ENCODE peak calls at places on chromosomes 16 and 17, in five cellular contexts. H, S, M, V and K are unnamed samples.

GRCh38 chr17:31513731-31514427 is 122.4 kb downstream of the RAB11FIP4 start:
- DNase-seq in H (no peak), S (no peak), M (no peak), V (no peak), K (no peak)

GRCh38 chr17:18860161-18860972 is 2.4 kb downstream of the PRPSAP2 start:
- DNase-seq in H (no peak), S (no peak), M (no peak), V (peak; percentile 53), K (no peak)

GRCh38 chr16:75868636-75869389 is 142.5 kb upstream of the CPHXL start:
- DNase-seq in H (no peak), S (no peak), M (no peak), V (no peak), K (no peak)

GRCh38 chr16:10828851-10829331 is 10.3 kb upstream of the TVP23A start:
- DNase-seq in H (peak; percentile 94), S (no peak), M (no peak), V (peak; percentile 93), K (peak; percentile 90)

GRCh38 chr16:15757630-15758251 is 99.1 kb downstream of the MYH11 start:
- DNase-seq in H (no peak), S (no peak), M (no peak), V (no peak), K (no peak)

GRCh38 chr17:4584125-4584834 is at the start of gene SMTNL2:
- DNase-seq in H (no peak), S (no peak), M (peak; percentile 14), V (peak; percentile 27), K (no peak)

GRCh38 chr17:49434821-49435581 is 20.3 kb upstream of the PHB1 start:
- DNase-seq in H (peak; percentile 51), S (peak; percentile 69), M (peak; percentile 29), V (peak; percentile 53), K (no peak)

GRCh38 chr16:12435730-12436129 is 368.0 kb downstream of the CPPED1 start:
- DNase-seq in H (no peak), S (no peak), M (no peak), V (no peak), K (no peak)

GRCh38 chr16:89667633-89668032 is 10.0 kb downstream of the SPATA33 start:
- DNase-seq in H (no peak), S (no peak), M (no peak), V (no peak), K (no peak)

GRCh38 chr16:31223044-31223443 is 6.1 kb upstream of the PYDC1 start:
- DNase-seq in H (no peak), S (no peak), M (no peak), V (no peak), K (no peak)

GRCh38 chr16:10675221-10675620 is 19.5 kb downstream of the TEKT5 start:
- DNase-seq in H (no peak), S (no peak), M (no peak), V (no peak), K (no peak)

GRCh38 chr16:53071748-53072301 is 17.0 kb downstream of the CHD9 start:
- DNase-seq in H (no peak), S (no peak), M (no peak), V (no peak), K (no peak)

GRCh38 chr17:82839617-82840292 is at the start of gene ZNF750:
- DNase-seq in H (peak; percentile 77), S (no peak), M (no peak), V (no peak), K (no peak)

DNA sequence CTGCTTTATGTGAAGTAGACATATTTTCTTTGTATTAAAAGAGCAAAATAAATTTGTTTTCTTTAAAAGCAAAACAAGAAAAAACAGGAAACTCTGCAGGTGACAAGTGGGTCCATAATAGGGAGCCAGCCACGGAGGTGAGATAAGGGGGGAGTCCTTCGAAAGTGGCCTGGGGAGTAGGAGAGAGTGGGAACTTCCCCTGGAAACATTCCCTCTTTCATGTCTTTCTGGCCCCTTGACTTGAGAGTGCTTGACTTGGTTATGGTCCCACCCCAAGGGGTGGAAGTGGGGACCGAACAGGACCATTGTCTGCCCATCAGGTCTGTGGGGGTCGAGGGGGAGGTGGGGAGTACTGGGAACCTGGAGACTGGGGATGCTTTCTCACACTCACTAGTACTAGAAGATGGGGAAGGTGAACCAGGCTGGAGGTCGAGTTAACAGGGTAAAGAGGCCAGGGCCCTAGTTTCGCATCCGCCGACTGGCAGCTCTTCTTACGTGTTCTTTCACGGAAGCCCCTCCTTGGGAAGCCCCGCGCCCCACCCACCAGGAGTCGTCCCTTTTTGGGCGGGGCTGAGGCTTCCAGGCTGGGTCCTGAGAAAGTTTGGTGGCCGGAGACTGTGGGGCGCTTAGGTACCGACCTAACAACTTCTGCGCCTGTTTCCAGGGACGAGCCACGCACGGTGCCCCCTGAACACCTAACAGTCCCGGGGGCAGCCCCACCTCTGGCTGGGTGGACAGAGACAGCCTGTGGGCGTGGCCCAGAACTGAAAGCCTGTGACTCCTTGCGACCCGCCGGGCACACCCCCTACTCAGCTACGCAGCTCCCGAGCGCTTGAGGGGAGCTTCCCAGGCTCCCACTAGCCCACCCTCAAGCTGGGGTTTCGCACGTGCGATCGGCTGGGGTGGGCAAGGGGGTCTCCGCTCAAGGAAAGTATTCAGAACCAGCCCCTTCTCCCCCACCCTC is 790 bp downstream of the TRADD start:
- DNase-seq in H (no peak), S (no peak), M (peak; percentile 79), V (peak; percentile 67), K (no peak)
- H3K27ac ChIP-seq in H (peak overlapping the region; percentile 81), S (no peak overlapping the region), M (peak overlapping the region; percentile 74), V (peak overlapping the region; percentile 70), K (peak overlapping the region; percentile 72)

GRCh38 chr16:67148656-67149275 is 2.0 kb downstream of the B3GNT9 start:
- DNase-seq in H (no peak), S (no peak), M (no peak), V (no peak), K (no peak)
- H3K27ac ChIP-seq in H (no peak overlapping the region), S (no peak overlapping the region), M (no peak overlapping the region), V (no peak overlapping the region), K (no peak overlapping the region)

GRCh38 chr16:13697568-13697967 is 222.4 kb upstream of the ERCC4 start:
- DNase-seq in H (no peak), S (no peak), M (no peak), V (no peak), K (no peak)
- H3K27ac ChIP-seq in H (no peak overlapping the region), S (no peak overlapping the region), M (no peak overlapping the region), V (no peak overlapping the region), K (no peak overlapping the region)

GRCh38 chr16:23509763-23510153 is 536 bp downstream of the GGA2 start:
- DNase-seq in H (no peak), S (peak; percentile 44), M (peak; percentile 40), V (peak; percentile 71), K (no peak)
- H3K27ac ChIP-seq in H (peak overlapping the region; percentile 92), S (peak overlapping the region; percentile 87), M (peak overlapping the region; percentile 64), V (no peak overlapping the region), K (peak overlapping the region; percentile 93)

GRCh38 chr17:45088741-45089140 is 27.6 kb downstream of the NMT1 start:
- DNase-seq in H (no peak), S (no peak), M (no peak), V (no peak), K (no peak)
- H3K27ac ChIP-seq in H (peak overlapping the region; percentile 54), S (no peak overlapping the region), M (no peak overlapping the region), V (peak overlapping the region; percentile 12), K (no peak overlapping the region)

DNA sequence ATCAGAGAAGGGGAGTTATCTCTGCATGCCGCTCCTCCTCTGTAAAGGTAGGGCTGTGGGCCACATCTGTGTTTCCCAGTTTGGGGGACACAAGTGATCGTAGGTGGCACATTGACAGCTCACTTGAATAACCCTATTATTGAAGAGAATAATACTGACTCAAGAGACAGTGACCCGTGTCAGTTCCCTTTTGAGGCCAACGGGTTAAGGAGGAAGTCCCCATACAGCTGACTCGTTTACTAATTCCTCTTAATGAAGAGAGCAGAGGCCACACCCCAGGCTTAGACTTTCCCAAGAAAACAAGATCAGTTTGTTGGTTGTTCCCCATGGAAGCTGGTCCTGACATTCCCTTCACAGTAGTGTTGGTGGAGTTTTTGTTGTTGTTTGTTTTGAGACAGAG is 33.0 kb downstream of the IL4R start:
- DNase-seq in H (no peak), S (no peak), M (no peak), V (no peak), K (no peak)
- H3K27ac ChIP-seq in H (no peak overlapping the region), S (no peak overlapping the region), M (no peak overlapping the region), V (no peak overlapping the region), K (no peak overlapping the region)

DNA sequence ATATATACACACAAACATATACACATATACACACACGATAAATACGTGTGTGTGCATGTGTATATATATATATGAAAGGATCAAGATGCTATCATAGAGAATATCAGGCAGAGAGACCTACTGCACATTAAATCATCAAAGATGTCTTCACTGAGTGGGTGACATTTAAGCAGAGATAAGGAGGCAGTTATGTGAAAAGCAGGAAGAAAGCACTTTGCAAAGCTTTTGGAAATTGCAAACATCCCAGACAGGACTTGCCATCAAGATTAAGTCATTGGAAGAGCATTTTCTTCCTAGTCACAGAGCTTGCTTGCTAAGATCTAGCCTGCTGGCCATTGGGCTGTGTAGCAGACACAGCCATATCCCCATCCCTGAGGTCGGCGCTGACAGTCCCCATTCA is 56.4 kb downstream of the VAT1L start:
- DNase-seq in H (no peak), S (no peak), M (no peak), V (no peak), K (no peak)
- H3K27ac ChIP-seq in H (no peak overlapping the region), S (no peak overlapping the region), M (no peak overlapping the region), V (no peak overlapping the region), K (no peak overlapping the region)

GRCh38 chr17:64153565-64153964 is 23.6 kb upstream of the ERN1 start:
- DNase-seq in H (no peak), S (no peak), M (no peak), V (no peak), K (no peak)
- H3K27ac ChIP-seq in H (no peak overlapping the region), S (no peak overlapping the region), M (no peak overlapping the region), V (no peak overlapping the region), K (no peak overlapping the region)